ENCODE peak calls at places on chromosomes 5 and 9, in four cellular contexts. One of them, this sample, is unnamed.

GRCh38 chr9:130770679-130771442 is 64.2 kb upstream of the ABL1 start:
- DNase-seq in NB4: peak; percentile 77
- DNase-seq in colonic mucosa: no peak
- DNase-seq in HS-5: no peak
- DNase-seq in this sample: peak; percentile 63

GRCh38 chr9:13267743-13268142 is 11.7 kb downstream of the MPDZ start:
- DNase-seq in colonic mucosa: no peak
- DNase-seq in HS-5: peak; percentile 78
- DNase-seq in NB4: no peak
- DNase-seq in this sample: peak; percentile 95

GRCh38 chr9:137313326-137313920 is 11.4 kb upstream of the NRARP start:
- DNase-seq in HS-5: no peak
- DNase-seq in colonic mucosa: no peak
- DNase-seq in NB4: no peak
- DNase-seq in this sample: no peak

GRCh38 chr5:173396311-173396993 is 68.2 kb upstream of the STC2 start:
- DNase-seq in colonic mucosa: no peak
- DNase-seq in HS-5: no peak
- DNase-seq in NB4: peak; percentile 33
- DNase-seq in this sample: no peak

GRCh38 chr9:128903079-128903461 is 17.7 kb upstream of the PHYHD1 start:
- DNase-seq in colonic mucosa: no peak
- DNase-seq in HS-5: no peak
- DNase-seq in NB4: no peak
- DNase-seq in this sample: no peak

GRCh38 chr5:15938186-15938585 is 241.4 kb downstream of the MARCHF11 start:
- DNase-seq in colonic mucosa: no peak
- DNase-seq in HS-5: no peak
- DNase-seq in NB4: no peak
- DNase-seq in this sample: no peak

GRCh38 chr9:281753-282645 is 67.3 kb downstream of the DOCK8 start:
- DNase-seq in HS-5: no peak
- DNase-seq in NB4: peak; percentile 31
- DNase-seq in colonic mucosa: no peak
- DNase-seq in this sample: peak; percentile 17

GRCh38 chr5:179224741-179225140 is 120.5 kb downstream of the ADAMTS2 start:
- DNase-seq in NB4: no peak
- DNase-seq in colonic mucosa: no peak
- DNase-seq in HS-5: no peak
- DNase-seq in this sample: no peak

GRCh38 chr5:111168608-111169007 is 55.6 kb upstream of the CAMK4 start:
- DNase-seq in colonic mucosa: no peak
- DNase-seq in HS-5: no peak
- DNase-seq in NB4: no peak
- DNase-seq in this sample: no peak

GRCh38 chr9:36479086-36479485 is 79.0 kb upstream of the RNF38 start:
- DNase-seq in NB4: no peak
- DNase-seq in HS-5: no peak
- DNase-seq in colonic mucosa: no peak
- DNase-seq in this sample: no peak

GRCh38 chr5:87361031-87361443 is 51.7 kb downstream of the CCNH start:
- DNase-seq in NB4: no peak
- DNase-seq in colonic mucosa: no peak
- DNase-seq in HS-5: no peak
- DNase-seq in this sample: no peak

GRCh38 chr9:128902351-128903078 is 18.3 kb upstream of the PHYHD1 start:
- DNase-seq in HS-5: no peak
- DNase-seq in NB4: peak; percentile 84
- DNase-seq in colonic mucosa: peak; percentile 83
- DNase-seq in this sample: peak; percentile 35

GRCh38 chr5:150335778-150336177 is 21.7 kb upstream of the TCOF1 start:
- DNase-seq in HS-5: no peak
- DNase-seq in colonic mucosa: no peak
- DNase-seq in NB4: no peak
- DNase-seq in this sample: no peak